ENCODE peak calls at places on chromosome 20, in ten cellular contexts. X, F, M, I, S, R, Y, N, Z and V are unnamed samples.

GRCh38 chr20:53774487-53775203 is 181.0 kb upstream of the ZNF217 start:
- DNase-seq in S (no peak), M (no peak), R (no peak), N (no peak), X (no peak), F (no peak), Y (peak), Z (no peak), I (peak), V (no peak)

GRCh38 chr20:53517146-53517545 is 76.5 kb downstream of the ZNF217 start:
- DNase-seq in R (no peak), Y (peak), M (no peak), X (peak), N (no peak), Z (no peak), S (no peak), F (peak), I (no peak), V (no peak)

GRCh38 chr20:46461808-46462207 is 51.6 kb downstream of the ZNF334 start:
- DNase-seq in I (no peak), Z (no peak), R (no peak), N (no peak), S (no peak), X (no peak), F (no peak), M (no peak), Y (no peak), V (no peak)

GRCh38 chr20:32586291-32586690 is 1.2 kb upstream of the NOL4L start:
- DNase-seq in I (no peak), Y (no peak), R (no peak), N (no peak), M (no peak), F (no peak), Z (no peak), X (no peak), S (no peak), V (no peak)

GRCh38 chr20:51505566-51505965 is 37.0 kb downstream of the NFATC2 start:
- DNase-seq in X (no peak), S (no peak), N (no peak), R (no peak), F (no peak), Z (no peak), I (no peak), M (no peak), Y (no peak), V (no peak)

GRCh38 chr20:40868568-40869223 is 159.9 kb upstream of the TOP1 start:
- DNase-seq in F (no peak), I (peak), M (peak), X (no peak), R (no peak), S (no peak), Z (peak), N (no peak), Y (peak), V (no peak)

GRCh38 chr20:50111120-50111828 is 1.7 kb downstream of the UBE2V1 start:
- DNase-seq in R (no peak), X (no peak), I (peak), N (no peak), F (no peak), Y (peak), M (no peak), S (no peak), Z (no peak), V (no peak)

GRCh38 chr20:64080013-64080812 is at the start of gene OPRL1:
- DNase-seq in Y (no peak), I (peak), F (no peak), S (no peak), Z (no peak), R (peak), X (no peak), M (no peak), N (peak), V (peak)

GRCh38 chr20:23311932-23312331 is 38.7 kb upstream of the NXT1 start:
- DNase-seq in Z (no peak), S (no peak), R (no peak), X (no peak), F (no peak), I (no peak), Y (no peak), M (no peak), N (no peak), V (no peak)

GRCh38 chr20:49886571-49887203 is 28.6 kb downstream of the SPATA2 start:
- DNase-seq in N (no peak), I (no peak), F (no peak), X (no peak), Z (no peak), R (no peak), Y (no peak), S (no peak), M (no peak), V (no peak)

GRCh38 chr20:5397418-5397817 is 80.7 kb upstream of the PROKR2 start:
- DNase-seq in R (no peak), Z (no peak), I (peak), X (no peak), F (no peak), N (no peak), S (no peak), Y (peak), M (no peak), V (no peak)

GRCh38 chr20:41927189-41927588 is 309.0 kb upstream of the CHD6 start:
- DNase-seq in M (no peak), N (no peak), S (no peak), F (no peak), I (no peak), Y (no peak), X (no peak), Z (no peak), R (no peak), V (no peak)

GRCh38 chr20:41734506-41734945 is 116.3 kb upstream of the CHD6 start:
- DNase-seq in N (no peak), Z (peak), S (peak), X (peak), Y (peak), I (peak), R (no peak), F (peak), M (no peak), V (no peak)

GRCh38 chr20:61251529-61252393 is at the start of gene CDH4:
- DNase-seq in N (no peak), M (no peak), R (no peak), Y (no peak), F (no peak), S (no peak), X (no peak), Z (no peak), I (peak), V (no peak)

GRCh38 chr20:64071341-64072332 is 7.7 kb downstream of the RGS19 start:
- DNase-seq in F (no peak), Y (no peak), R (no peak), Z (no peak), N (no peak), X (no peak), I (no peak), M (no peak), S (no peak), V (no peak)

GRCh38 chr20:52191132-52191435 is 495 bp downstream of the ZFP64 start:
- DNase-seq in Z (peak), Y (no peak), F (peak), S (peak), X (no peak), N (no peak), I (no peak), R (no peak), M (peak), V (no peak)